ENCODE peak calls at places on chromosomes 4 and X, in nine cellular contexts. One of them, this sample, is unnamed.

GRCh38 chrX:46642145-46642544 is 68.6 kb downstream of the CHST7 start:
- DNase-seq in CD4-positive, alpha-beta memory T cell: peak
- DNase-seq in HT1080: peak
- DNase-seq in foreskin keratinocyte: no peak
- DNase-seq in Ammon's horn: no peak
- DNase-seq in choroid plexus epithelial cell: peak
- DNase-seq in nephron progenitor cell: no peak
- DNase-seq in T-helper 1 cell: no peak
- DNase-seq in mesendoderm: peak
- DNase-seq in this sample: no peak

GRCh38 chr4:136319789-136320470 is 1212.4 kb downstream of the PCDH18 start:
- DNase-seq in CD4-positive, alpha-beta memory T cell: no peak
- DNase-seq in HT1080: peak
- DNase-seq in foreskin keratinocyte: peak
- DNase-seq in Ammon's horn: no peak
- DNase-seq in choroid plexus epithelial cell: peak
- DNase-seq in nephron progenitor cell: no peak
- DNase-seq in T-helper 1 cell: no peak
- DNase-seq in mesendoderm: peak
- DNase-seq in this sample: no peak

GRCh38 chrX:48306175-48306574 is 50.3 kb downstream of the SSX3 start:
- DNase-seq in CD4-positive, alpha-beta memory T cell: no peak
- DNase-seq in HT1080: no peak
- DNase-seq in foreskin keratinocyte: no peak
- DNase-seq in Ammon's horn: no peak
- DNase-seq in choroid plexus epithelial cell: no peak
- DNase-seq in nephron progenitor cell: no peak
- DNase-seq in T-helper 1 cell: no peak
- DNase-seq in mesendoderm: no peak
- DNase-seq in this sample: no peak

GRCh38 chr4:162683659-162684370 is 482.9 kb downstream of the NAF1 start:
- DNase-seq in CD4-positive, alpha-beta memory T cell: no peak
- DNase-seq in HT1080: peak
- DNase-seq in foreskin keratinocyte: peak
- DNase-seq in Ammon's horn: no peak
- DNase-seq in choroid plexus epithelial cell: peak
- DNase-seq in nephron progenitor cell: no peak
- DNase-seq in T-helper 1 cell: no peak
- DNase-seq in mesendoderm: no peak
- DNase-seq in this sample: no peak

GRCh38 chr4:15649914-15650545 is 5.1 kb downstream of the FBXL5 start:
- DNase-seq in CD4-positive, alpha-beta memory T cell: peak
- DNase-seq in HT1080: peak
- DNase-seq in foreskin keratinocyte: no peak
- DNase-seq in Ammon's horn: peak
- DNase-seq in choroid plexus epithelial cell: peak
- DNase-seq in nephron progenitor cell: peak
- DNase-seq in T-helper 1 cell: peak
- DNase-seq in mesendoderm: peak
- DNase-seq in this sample: peak

GRCh38 chr4:1714303-1715001 is 2.3 kb upstream of the SLBP start:
- DNase-seq in CD4-positive, alpha-beta memory T cell: no peak
- DNase-seq in HT1080: no peak
- DNase-seq in foreskin keratinocyte: no peak
- DNase-seq in Ammon's horn: no peak
- DNase-seq in choroid plexus epithelial cell: no peak
- DNase-seq in nephron progenitor cell: no peak
- DNase-seq in T-helper 1 cell: no peak
- DNase-seq in mesendoderm: peak
- DNase-seq in this sample: no peak

GRCh38 chrX:38055170-38055847 is 49.0 kb downstream of the SYTL5 start:
- DNase-seq in CD4-positive, alpha-beta memory T cell: no peak
- DNase-seq in HT1080: peak
- DNase-seq in foreskin keratinocyte: peak
- DNase-seq in Ammon's horn: peak
- DNase-seq in choroid plexus epithelial cell: peak
- DNase-seq in nephron progenitor cell: no peak
- DNase-seq in T-helper 1 cell: no peak
- DNase-seq in mesendoderm: no peak
- DNase-seq in this sample: no peak

GRCh38 chr4:100555791-100556190 is 38.0 kb upstream of the EMCN start:
- DNase-seq in CD4-positive, alpha-beta memory T cell: no peak
- DNase-seq in HT1080: no peak
- DNase-seq in foreskin keratinocyte: no peak
- DNase-seq in Ammon's horn: no peak
- DNase-seq in choroid plexus epithelial cell: peak
- DNase-seq in nephron progenitor cell: no peak
- DNase-seq in T-helper 1 cell: no peak
- DNase-seq in mesendoderm: no peak
- DNase-seq in this sample: no peak

GRCh38 chr4:5870701-5871100 is 22.2 kb downstream of the CRMP1 start:
- DNase-seq in CD4-positive, alpha-beta memory T cell: no peak
- DNase-seq in HT1080: peak
- DNase-seq in foreskin keratinocyte: no peak
- DNase-seq in Ammon's horn: no peak
- DNase-seq in choroid plexus epithelial cell: no peak
- DNase-seq in nephron progenitor cell: no peak
- DNase-seq in T-helper 1 cell: no peak
- DNase-seq in mesendoderm: no peak
- DNase-seq in this sample: no peak

GRCh38 chrX:13428055-13428786 is 108.4 kb upstream of the ATXN3L start:
- DNase-seq in CD4-positive, alpha-beta memory T cell: no peak
- DNase-seq in HT1080: peak
- DNase-seq in foreskin keratinocyte: peak
- DNase-seq in Ammon's horn: no peak
- DNase-seq in choroid plexus epithelial cell: peak
- DNase-seq in nephron progenitor cell: no peak
- DNase-seq in T-helper 1 cell: no peak
- DNase-seq in mesendoderm: peak
- DNase-seq in this sample: no peak

GRCh38 chr4:41749650-41750049 is 1.1 kb upstream of the PHOX2B start:
- DNase-seq in CD4-positive, alpha-beta memory T cell: no peak
- DNase-seq in HT1080: no peak
- DNase-seq in foreskin keratinocyte: no peak
- DNase-seq in Ammon's horn: no peak
- DNase-seq in choroid plexus epithelial cell: no peak
- DNase-seq in nephron progenitor cell: no peak
- DNase-seq in T-helper 1 cell: no peak
- DNase-seq in mesendoderm: peak
- DNase-seq in this sample: no peak

GRCh38 chr4:74037076-74037475 is 1.4 kb downstream of the CXCL3 start:
- DNase-seq in CD4-positive, alpha-beta memory T cell: no peak
- DNase-seq in HT1080: no peak
- DNase-seq in foreskin keratinocyte: no peak
- DNase-seq in Ammon's horn: no peak
- DNase-seq in choroid plexus epithelial cell: no peak
- DNase-seq in nephron progenitor cell: no peak
- DNase-seq in T-helper 1 cell: no peak
- DNase-seq in mesendoderm: peak
- DNase-seq in this sample: no peak

GRCh38 chrX:153925739-153926593 is at the start of gene ARHGAP4:
- DNase-seq in CD4-positive, alpha-beta memory T cell: peak
- DNase-seq in HT1080: peak
- DNase-seq in foreskin keratinocyte: no peak
- DNase-seq in Ammon's horn: no peak
- DNase-seq in choroid plexus epithelial cell: no peak
- DNase-seq in nephron progenitor cell: no peak
- DNase-seq in T-helper 1 cell: no peak
- DNase-seq in mesendoderm: peak
- DNase-seq in this sample: peak

GRCh38 chr4:186596346-186596745 is 41.0 kb upstream of the MTNR1A start:
- DNase-seq in CD4-positive, alpha-beta memory T cell: no peak
- DNase-seq in HT1080: no peak
- DNase-seq in foreskin keratinocyte: no peak
- DNase-seq in Ammon's horn: no peak
- DNase-seq in choroid plexus epithelial cell: no peak
- DNase-seq in nephron progenitor cell: no peak
- DNase-seq in T-helper 1 cell: no peak
- DNase-seq in mesendoderm: no peak
- DNase-seq in this sample: no peak

GRCh38 chrX:150763810-150764209 is 70.6 kb downstream of the MTMR1 start:
- DNase-seq in CD4-positive, alpha-beta memory T cell: no peak
- DNase-seq in HT1080: no peak
- DNase-seq in foreskin keratinocyte: no peak
- DNase-seq in Ammon's horn: no peak
- DNase-seq in choroid plexus epithelial cell: peak
- DNase-seq in nephron progenitor cell: peak
- DNase-seq in T-helper 1 cell: no peak
- DNase-seq in mesendoderm: peak
- DNase-seq in this sample: no peak

GRCh38 chr4:170242471-170242870 is 152.7 kb upstream of the AADAT start:
- DNase-seq in CD4-positive, alpha-beta memory T cell: no peak
- DNase-seq in HT1080: no peak
- DNase-seq in foreskin keratinocyte: peak
- DNase-seq in Ammon's horn: peak
- DNase-seq in choroid plexus epithelial cell: no peak
- DNase-seq in nephron progenitor cell: no peak
- DNase-seq in T-helper 1 cell: no peak
- DNase-seq in mesendoderm: no peak
- DNase-seq in this sample: no peak

GRCh38 chr4:174005422-174005821 is 278.0 kb downstream of the FBXO8 start:
- DNase-seq in CD4-positive, alpha-beta memory T cell: no peak
- DNase-seq in HT1080: no peak
- DNase-seq in foreskin keratinocyte: no peak
- DNase-seq in Ammon's horn: no peak
- DNase-seq in choroid plexus epithelial cell: no peak
- DNase-seq in nephron progenitor cell: no peak
- DNase-seq in T-helper 1 cell: no peak
- DNase-seq in mesendoderm: no peak
- DNase-seq in this sample: no peak

This sample was measured in effector CD8-positive, alpha-beta T cell.